ENCODE peak calls at places on chromosomes 12 and 14, in eight cellular contexts. O is WERI-Rb-1, T is neural progenitor cell, X is progenitor cell of endocrine pancreas, V is mesothelial cell of epicardium, A is OCI-LY7, U is A549, J is fibroblast of the aortic adventitia. Y is an unnamed sample.

GRCh38 chr14:41739203-41739602 is 132.5 kb downstream of the LRFN5 start:
- DNase-seq in O (no peak), T (no peak), X (no peak), V (no peak), A (no peak), U (no peak), J (no peak), Y (no peak)

GRCh38 chr12:55797068-55797467 is 20.5 kb downstream of the SARNP start:
- DNase-seq in O (peak; percentile 37), T (peak; percentile 78), X (no peak), V (no peak), A (peak; percentile 57), U (peak; percentile 62), J (peak; percentile 69), Y (peak; percentile 13)

GRCh38 chr14:38255673-38256357 is at the start of gene CLEC14A:
- DNase-seq in O (no peak), T (peak; percentile 64), X (peak; percentile 27), V (peak; percentile 18), A (no peak), U (no peak), J (no peak), Y (peak; percentile 23)

GRCh38 chr12:79023261-79023660 is 158.7 kb downstream of the SYT1 start:
- DNase-seq in O (no peak), T (no peak), X (no peak), V (no peak), A (no peak), U (no peak), J (peak; percentile 38), Y (no peak)

GRCh38 chr12:30823140-30823669 is 68.5 kb upstream of the CAPRIN2 start:
- DNase-seq in O (no peak), T (peak; percentile 59), X (peak; percentile 73), V (no peak), A (no peak), U (no peak), J (peak; percentile 5), Y (peak; percentile 55)

GRCh38 chr14:52835122-52835903 is 43.9 kb upstream of the GNPNAT1 start:
- DNase-seq in O (peak; percentile 53), T (peak; percentile 39), X (no peak), V (no peak), A (no peak), U (peak; percentile 66), J (peak; percentile 64), Y (no peak)

GRCh38 chr12:104846056-104846762 is 111.9 kb downstream of the SLC41A2 start:
- DNase-seq in O (no peak), T (no peak), X (no peak), V (no peak), A (no peak), U (no peak), J (peak; percentile 77), Y (no peak)

GRCh38 chr12:122875590-122876220 is 20.2 kb downstream of the VPS37B start:
- DNase-seq in O (no peak), T (no peak), X (no peak), V (no peak), A (peak; percentile 33), U (no peak), J (no peak), Y (no peak)

GRCh38 chr12:27422697-27423096 is 23.8 kb upstream of the SMCO2 start:
- DNase-seq in O (no peak), T (no peak), X (no peak), V (no peak), A (no peak), U (no peak), J (no peak), Y (no peak)

GRCh38 chr14:92914087-92914656 is 8.8 kb upstream of the CHGA start:
- DNase-seq in O (no peak), T (peak; percentile 86), X (peak; percentile 60), V (no peak), A (peak; percentile 52), U (no peak), J (peak; percentile 28), Y (peak; percentile 71)

GRCh38 chr14:76866469-76866868 is 40.3 kb downstream of the LRRC74A start:
- DNase-seq in O (no peak), T (no peak), X (no peak), V (no peak), A (no peak), U (no peak), J (no peak), Y (no peak)

DNA sequence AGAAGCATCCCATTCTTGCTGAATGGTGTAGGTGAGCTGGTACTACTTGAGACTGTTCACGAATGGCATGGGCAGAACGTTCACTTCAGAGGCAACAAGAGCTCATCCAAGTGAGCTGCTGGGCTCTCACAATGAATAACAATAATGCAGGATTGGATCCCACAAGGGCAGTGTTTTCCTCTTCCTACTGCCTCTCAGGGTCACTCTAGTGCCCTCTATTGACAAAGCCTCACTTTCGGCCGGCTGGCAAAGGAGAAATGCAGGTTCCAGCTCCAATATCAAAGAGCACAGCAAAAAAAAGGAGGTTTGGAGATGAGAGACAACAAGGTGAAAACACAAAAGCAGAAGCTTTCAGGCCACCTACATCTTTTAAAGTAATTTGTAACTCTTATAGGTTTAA is 74.6 kb upstream of the MYF6 start:
- DNase-seq in O (peak; percentile 36), T (peak; percentile 73), X (no peak), V (no peak), A (peak; percentile 23), U (no peak), J (no peak), Y (no peak)
- TF ChIP-seq CTCF in O (peak; percentile 55), T (peak; percentile 73), X (peak; percentile 29), V (no peak), A (peak; percentile 71), U (peak; percentile 33), J (peak; percentile 35), Y (no peak)

GRCh38 chr12:95959107-95959506 is 16.0 kb downstream of the AMDHD1 start:
- DNase-seq in O (no peak), T (peak; percentile 35), X (no peak), V (no peak), A (peak; percentile 28), U (peak; percentile 33), J (peak; percentile 29), Y (no peak)

GRCh38 chr12:95967301-95967700 is 24.2 kb downstream of the AMDHD1 start:
- DNase-seq in O (no peak), T (no peak), X (no peak), V (no peak), A (no peak), U (no peak), J (no peak), Y (no peak)

GRCh38 chr12:95960241-95960640 is 17.1 kb downstream of the AMDHD1 start:
- DNase-seq in O (no peak), T (no peak), X (no peak), V (no peak), A (no peak), U (no peak), J (no peak), Y (no peak)

GRCh38 chr12:95966287-95966870 is 23.2 kb downstream of the AMDHD1 start:
- DNase-seq in O (no peak), T (no peak), X (no peak), V (no peak), A (no peak), U (no peak), J (no peak), Y (no peak)

DNA sequence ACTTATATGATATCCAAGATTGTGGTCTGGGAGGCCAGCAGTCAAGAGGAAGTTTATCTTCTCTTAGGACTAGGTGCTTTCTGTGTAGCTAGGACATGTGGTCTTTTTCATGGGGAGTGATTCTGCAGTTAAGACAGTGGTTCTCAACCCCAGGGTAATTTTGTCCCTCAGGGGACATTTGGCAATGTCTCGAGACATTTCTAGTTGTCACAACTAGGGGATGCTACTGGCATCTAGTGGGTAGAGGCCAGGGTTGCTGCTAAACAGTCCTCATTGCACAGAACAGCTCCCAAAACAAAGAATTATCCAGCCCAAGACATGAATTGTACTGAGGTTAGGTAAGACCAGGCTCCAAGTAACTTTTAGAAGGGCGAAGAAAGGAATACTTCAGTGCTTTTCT is 20.0 kb downstream of the AMDHD1 start:
- DNase-seq in O (peak; percentile 33), T (peak; percentile 54), X (no peak), V (no peak), A (peak; percentile 33), U (peak; percentile 10), J (no peak), Y (no peak)
- TF ChIP-seq CTCF in O (peak; percentile 67), T (peak; percentile 57), X (no peak), V (no peak), A (peak; percentile 68), U (peak; percentile 23), J (no peak), Y (peak; percentile 30)

DNA sequence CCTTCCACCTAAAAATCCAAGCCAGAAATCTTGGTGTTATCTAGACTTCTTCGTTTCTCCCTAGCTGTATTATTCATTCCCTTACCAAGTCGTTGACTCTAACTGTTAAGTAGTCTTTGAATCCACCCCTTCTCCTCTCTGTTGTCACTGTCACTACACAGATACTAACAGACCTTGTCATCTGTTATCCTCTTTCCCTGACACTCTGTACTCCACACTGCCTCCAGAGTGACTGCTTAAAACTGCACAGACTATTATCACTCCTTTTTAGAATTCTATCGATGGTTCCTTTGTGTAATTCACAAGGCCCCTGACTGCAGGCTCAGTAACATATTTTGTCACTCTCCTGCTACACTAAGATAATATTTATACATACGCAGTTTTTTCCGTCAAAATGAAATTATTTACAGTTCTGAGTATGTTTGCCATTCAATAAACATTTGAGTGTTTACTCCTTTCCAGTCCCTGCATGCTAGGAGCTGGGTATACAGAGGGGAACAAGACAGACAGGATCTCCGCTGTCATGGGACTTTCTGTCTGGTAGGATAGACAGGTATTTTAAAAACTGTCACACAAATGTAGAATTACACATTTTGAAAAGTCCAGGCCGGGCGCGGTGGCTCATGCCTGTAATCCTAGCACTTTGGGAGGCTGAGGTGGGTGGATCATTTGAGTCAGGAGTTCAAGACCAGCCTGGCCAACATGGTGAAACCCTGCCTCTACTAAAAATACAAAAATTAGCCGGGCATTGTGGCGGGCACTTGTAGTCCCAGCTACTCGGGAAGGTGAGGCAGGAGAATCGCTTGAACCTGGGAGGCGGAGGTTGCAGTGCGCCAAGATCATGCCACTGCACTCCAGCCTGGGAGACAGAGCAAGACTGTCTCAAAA is 3.8 kb downstream of the MARS1 start:
- DNase-seq in O (no peak), T (no peak), X (no peak), V (no peak), A (peak; percentile 46), U (peak; percentile 51), J (no peak), Y (no peak)
- TF ChIP-seq CTCF in O (peak; percentile 52), T (peak; percentile 19), X (no peak), V (no peak), A (peak; percentile 65), U (no peak), J (no peak), Y (peak; percentile 42)

GRCh38 chr12:130839770-130840355 is 813 bp upstream of the STX2 start:
- DNase-seq in O (peak; percentile 52), T (no peak), X (no peak), V (no peak), A (no peak), U (no peak), J (no peak), Y (no peak)

GRCh38 chr12:130835011-130835410 is 4.0 kb downstream of the STX2 start:
- DNase-seq in O (no peak), T (no peak), X (no peak), V (no peak), A (no peak), U (no peak), J (no peak), Y (no peak)

GRCh38 chr12:130838284-130838950 is 633 bp downstream of the STX2 start:
- DNase-seq in O (peak; percentile 59), T (peak; percentile 63), X (no peak), V (peak; percentile 32), A (peak; percentile 29), U (peak; percentile 25), J (no peak), Y (peak; percentile 31)

GRCh38 chr12:130835436-130835835 is 3.6 kb downstream of the STX2 start:
- DNase-seq in O (no peak), T (no peak), X (no peak), V (no peak), A (no peak), U (no peak), J (no peak), Y (no peak)

GRCh38 chr12:130838951-130839769 is at the start of gene STX2:
- DNase-seq in O (peak; percentile 81), T (peak; percentile 93), X (peak; percentile 83), V (peak; percentile 87), A (peak; percentile 83), U (peak; percentile 82), J (peak; percentile 72), Y (peak; percentile 85)
- TF ChIP-seq CTCF in O (peak; percentile 56), T (peak; percentile 31), X (no peak), V (no peak), A (peak; percentile 63), U (peak; percentile 39), J (peak; percentile 34), Y (peak; percentile 28)

Y was measured in neural crest cell.